ENCODE peak calls at places on chromosomes 4 and X, in five cellular contexts. Z, M, F, N and R are unnamed samples.

GRCh38 chrX:10974920-10975319 is 136.2 kb upstream of the HCCS start:
- DNase-seq in N (no peak), M (no peak), F (no peak), Z (peak), R (no peak)

GRCh38 chrX:46327229-46328081 is 217.8 kb downstream of the ZNF674 start:
- DNase-seq in Z (peak), M (no peak), F (peak), N (no peak), R (no peak)

GRCh38 chr4:182600093-182600492 is 317.1 kb downstream of the DCTD start:
- DNase-seq in F (no peak), N (no peak), Z (no peak), M (peak), R (no peak)

GRCh38 chr4:187602339-187603092 is 393.1 kb upstream of the ZFP42 start:
- DNase-seq in N (no peak), F (no peak), Z (peak), M (no peak), R (no peak)

GRCh38 chr4:140071806-140072205 is 82.2 kb downstream of the MAML3 start:
- DNase-seq in N (peak), M (no peak), Z (peak), F (no peak), R (no peak)

GRCh38 chrX:49172280-49172780 is 632 bp downstream of the PLP2 start:
- DNase-seq in M (peak), F (peak), Z (peak), N (peak), R (no peak)

GRCh38 chr4:27684501-27685077 is 823.9 kb downstream of the STIM2 start:
- DNase-seq in N (no peak), M (peak), F (peak), Z (peak), R (no peak)

GRCh38 chrX:97306771-97307470 is 423.2 kb downstream of the RPA4 start:
- DNase-seq in F (no peak), N (no peak), Z (no peak), M (no peak), R (no peak)

GRCh38 chr4:13611283-13611842 is 16.2 kb downstream of the BOD1L1 start:
- DNase-seq in Z (no peak), F (no peak), M (no peak), N (no peak), R (no peak)

GRCh38 chrX:65635371-65635770 is 32.1 kb upstream of the MSN start:
- DNase-seq in N (no peak), Z (no peak), F (no peak), M (no peak), R (no peak)

GRCh38 chr4:110165382-110166285 is 32.8 kb downstream of the ELOVL6 start:
- DNase-seq in F (no peak), M (no peak), N (peak), Z (no peak), R (no peak)

GRCh38 chrX:39813631-39814246 is 284.0 kb downstream of the BCOR start:
- DNase-seq in M (peak), N (no peak), F (no peak), Z (no peak), R (no peak)

GRCh38 chrX:131746491-131746968 is 202.7 kb downstream of the OR13H1 start:
- DNase-seq in Z (peak), M (peak), F (no peak), N (no peak), R (no peak)

GRCh38 chr4:153466637-153467153 is 535 bp downstream of the TMEM131L start:
- DNase-seq in M (no peak), Z (no peak), F (no peak), N (no peak), R (no peak)

GRCh38 chr4:151315212-151315886 is 10.1 kb downstream of the SH3D19 start:
- DNase-seq in N (no peak), F (no peak), M (no peak), Z (peak), R (no peak)

GRCh38 chr4:5424901-5425300 is 283.5 kb downstream of the EVC2 start:
- DNase-seq in F (no peak), Z (no peak), N (no peak), M (no peak), R (no peak)

GRCh38 chrX:21837056-21837455 is 2.4 kb upstream of the MBTPS2 start:
- DNase-seq in N (no peak), Z (no peak), M (no peak), F (no peak), R (no peak)

GRCh38 chrX:39491548-39492297 is 606.0 kb downstream of the BCOR start:
- DNase-seq in F (no peak), Z (no peak), N (peak), M (no peak), R (no peak)

GRCh38 chr4:1136028-1136427 is 22.7 kb upstream of the RNF212 start:
- DNase-seq in F (peak), M (no peak), Z (no peak), N (no peak), R (no peak)

GRCh38 chr4:3286335-3287175 is 6.3 kb upstream of the RGS12 start:
- DNase-seq in Z (no peak), M (no peak), F (no peak), N (no peak), R (no peak)

GRCh38 chr4:156931267-156931666 is 40.3 kb downstream of the PDGFC start:
- DNase-seq in M (no peak), F (no peak), N (no peak), Z (peak), R (no peak)

GRCh38 chr4:113452868-113453620 is 308.5 kb downstream of the CAMK2D start:
- DNase-seq in M (no peak), Z (no peak), F (no peak), N (no peak), R (no peak)

GRCh38 chrX:110086916-110087484 is 84.1 kb downstream of the TMEM164 start:
- DNase-seq in F (no peak), Z (peak), N (no peak), M (no peak), R (no peak)

GRCh38 chrX:136126892-136127406 is 20.4 kb upstream of the FHL1 start:
- DNase-seq in Z (no peak), N (no peak), M (no peak), F (no peak), R (no peak)

GRCh38 chr4:7375427-7375826 is 59.3 kb downstream of the PSAPL1 start:
- DNase-seq in Z (no peak), N (no peak), M (no peak), F (peak), R (peak)

GRCh38 chrX:3609800-3610199 is 103.6 kb downstream of the PRKX start:
- DNase-seq in F (no peak), N (no peak), Z (no peak), M (no peak), R (no peak)

GRCh38 chr4:78688385-78688784 is 87.8 kb upstream of the BMP2K start:
- DNase-seq in Z (no peak), M (no peak), N (no peak), F (no peak), R (no peak)

GRCh38 chrX:9899640-9900075 is 67.5 kb upstream of the CLDN34 start:
- DNase-seq in F (no peak), M (no peak), Z (no peak), N (no peak), R (no peak)

GRCh38 chr4:26049447-26049846 is 135.4 kb downstream of the SMIM20 start:
- DNase-seq in Z (no peak), F (no peak), N (no peak), M (no peak), R (no peak)

GRCh38 chrX:36431819-36432218 is 512.3 kb downstream of the CFAP47 start:
- DNase-seq in N (no peak), Z (peak), M (no peak), F (no peak), R (no peak)

GRCh38 chr4:3304831-3305609 is 12.2 kb downstream of the RGS12 start:
- DNase-seq in Z (no peak), N (no peak), M (peak), F (peak), R (peak)

GRCh38 chr4:38831653-38832052 is 25.0 kb downstream of the TLR6 start:
- DNase-seq in F (no peak), M (no peak), N (no peak), Z (no peak), R (no peak)

GRCh38 chr4:155582971-155583437 is 83.6 kb upstream of the GUCY1A1 start:
- DNase-seq in Z (no peak), N (no peak), F (no peak), M (no peak), R (no peak)

GRCh38 chr4:8391972-8392371 is 48.6 kb downstream of the ACOX3 start:
- DNase-seq in M (no peak), F (no peak), N (no peak), Z (no peak), R (no peak)

GRCh38 chr4:25457053-25457715 is 80.1 kb downstream of the ANAPC4 start:
- DNase-seq in Z (no peak), N (no peak), F (no peak), M (no peak), R (no peak)